ENCODE peak calls at places on chromosome 1, in nine cellular contexts. S is activated T-cell treated with anti-CD3 and anti-CD28 coated beads, Interleukin-2, amount 50 U/mL, for 72 hours; I is foreskin keratinocyte; O is left ventricle myocardium superior; U is NCI-H524; T is HL-60; Q is activated CD4-positive, alpha-beta T cell treated with anti-CD3 and anti-CD28 coated beads for 24 hours; D is esophagus squamous epithelium; H is glomerular endothelial cell. R is an unnamed sample.
A peak's percentile ranks its signal among the peaks of the same experiment; 100 is the strongest.

GRCh38 chr1:153040950-153041631 is at the start of gene SPRR2D:
- DNase-seq in S (no peak), I (peak; percentile 82), O (no peak), U (no peak), T (no peak), Q (no peak), D (no peak), H (no peak), R (no peak)

GRCh38 chr1:28716336-28716735 is 20.4 kb upstream of the YTHDF2 start:
- DNase-seq in S (no peak), I (no peak), O (no peak), U (no peak), T (no peak), Q (no peak), D (no peak), H (no peak), R (no peak)

GRCh38 chr1:79128726-79129125 is 122.2 kb upstream of the ADGRL4 start:
- DNase-seq in S (no peak), I (peak; percentile 52), O (no peak), U (no peak), T (no peak), Q (no peak), D (no peak), H (peak; percentile 18), R (no peak)

GRCh38 chr1:206579747-206580437 is 32.4 kb downstream of the EIF2D start:
- DNase-seq in S (peak; percentile 96), I (no peak), O (peak; percentile 77), U (no peak), T (peak; percentile 90), Q (no peak), D (peak; percentile 52), H (no peak), R (peak; percentile 54)

GRCh38 chr1:203271962-203272632 is 33.2 kb upstream of the BTG2 start:
- DNase-seq in S (no peak), I (no peak), O (peak; percentile 38), U (peak; percentile 52), T (no peak), Q (no peak), D (no peak), H (no peak), R (no peak)

GRCh38 chr1:176998396-176998795 is 166.1 kb downstream of the ASTN1 start:
- DNase-seq in S (no peak), I (peak; percentile 69), O (no peak), U (peak; percentile 89), T (no peak), Q (no peak), D (no peak), H (no peak), R (no peak)

GRCh38 chr1:93715529-93716126 is 34.0 kb upstream of the BCAR3 start:
- DNase-seq in S (peak; percentile 58), I (no peak), O (peak; percentile 50), U (peak; percentile 89), T (no peak), Q (no peak), D (no peak), H (no peak), R (no peak)

GRCh38 chr1:182567629-182568028 is 21.4 kb downstream of the RNASEL start:
- DNase-seq in S (no peak), I (peak; percentile 15), O (no peak), U (no peak), T (no peak), Q (no peak), D (no peak), H (no peak), R (no peak)

GRCh38 chr1:92764116-92764515 is 20.8 kb downstream of the EVI5 start:
- DNase-seq in S (no peak), I (no peak), O (no peak), U (no peak), T (no peak), Q (no peak), D (no peak), H (no peak), R (no peak)

GRCh38 chr1:31995263-31995662 is 18.4 kb upstream of the KHDRBS1 start:
- DNase-seq in S (no peak), I (no peak), O (no peak), U (no peak), T (no peak), Q (no peak), D (no peak), H (no peak), R (no peak)

GRCh38 chr1:172966844-172967540 is 83.7 kb downstream of the TNFSF18 start:
- DNase-seq in S (no peak), I (peak; percentile 80), O (no peak), U (no peak), T (no peak), Q (no peak), D (no peak), H (no peak), R (no peak)